ENCODE peak calls at places on chromosomes 1 and 21, in seven cellular contexts. C, O, K, N, B, H and P are unnamed samples.

GRCh38 chr1:56175211-56175610 is 404.2 kb downstream of the PLPP3 start:
- DNase-seq in C (no peak), O (no peak), K (no peak), N (no peak), B (no peak), H (peak), P (no peak)

GRCh38 chr1:43285269-43285986 is at the start of gene C1orf210:
- DNase-seq in C (no peak), O (no peak), K (no peak), N (peak), B (no peak), H (no peak), P (no peak)

GRCh38 chr1:231949277-231950122 is 322.9 kb downstream of the DISC1 start:
- DNase-seq in C (no peak), O (no peak), K (no peak), N (no peak), B (no peak), H (no peak), P (no peak)

GRCh38 chr1:43557744-43558245 is 27.1 kb downstream of the PTPRF start:
- DNase-seq in C (peak), O (no peak), K (peak), N (peak), B (no peak), H (peak), P (no peak)

GRCh38 chr1:45929257-45929687 is 125.9 kb downstream of the MAST2 start:
- DNase-seq in C (peak), O (no peak), K (peak), N (no peak), B (no peak), H (peak), P (no peak)

GRCh38 chr1:70440642-70441391 is 29.7 kb downstream of the CTH start:
- DNase-seq in C (no peak), O (no peak), K (no peak), N (no peak), B (no peak), H (no peak), P (no peak)

GRCh38 chr1:25799758-25800537 is at the start of gene SELENON:
- DNase-seq in C (peak), O (no peak), K (no peak), N (no peak), B (no peak), H (peak), P (no peak)

GRCh38 chr1:151047591-151047924 is at the start of gene C1orf56:
- DNase-seq in C (peak), O (peak), K (peak), N (peak), B (peak), H (peak), P (no peak)

GRCh38 chr1:45103534-45103933 is 91.5 kb downstream of the UROD start:
- DNase-seq in C (no peak), O (no peak), K (no peak), N (no peak), B (no peak), H (no peak), P (no peak)

GRCh38 chr1:233606813-233607212 is 7.1 kb upstream of the KCNK1 start:
- DNase-seq in C (no peak), O (no peak), K (no peak), N (no peak), B (no peak), H (no peak), P (no peak)

GRCh38 chr1:29341936-29342335 is 105.6 kb downstream of the PTPRU start:
- DNase-seq in C (peak), O (no peak), K (no peak), N (no peak), B (no peak), H (no peak), P (no peak)

GRCh38 chr1:218869276-218869675 is 304.4 kb upstream of the LYPLAL1 start:
- DNase-seq in C (no peak), O (no peak), K (no peak), N (no peak), B (no peak), H (no peak), P (no peak)

GRCh38 chr1:205963352-205963751 is 20.1 kb upstream of the SLC26A9 start:
- DNase-seq in C (peak), O (no peak), K (no peak), N (no peak), B (no peak), H (peak), P (no peak)

GRCh38 chr1:184757891-184758290 is 3.2 kb upstream of the EDEM3 start:
- DNase-seq in C (no peak), O (no peak), K (no peak), N (no peak), B (no peak), H (no peak), P (no peak)

GRCh38 chr1:50526431-50526830 is 103.2 kb upstream of the DMRTA2 start:
- DNase-seq in C (no peak), O (no peak), K (no peak), N (no peak), B (no peak), H (peak), P (no peak)

GRCh38 chr1:33455537-33456301 is 16.7 kb upstream of the ZSCAN20 start:
- DNase-seq in C (peak), O (no peak), K (peak), N (peak), B (peak), H (peak), P (peak)

GRCh38 chr1:219179293-219179692 is 5.6 kb downstream of the LYPLAL1 start:
- DNase-seq in C (no peak), O (no peak), K (no peak), N (peak), B (no peak), H (peak), P (no peak)

GRCh38 chr1:185539277-185539943 is 194.8 kb upstream of the HMCN1 start:
- DNase-seq in C (no peak), O (no peak), K (no peak), N (no peak), B (no peak), H (no peak), P (no peak)

GRCh38 chr1:204408074-204408507 is 3.5 kb downstream of the PPP1R15B start:
- DNase-seq in C (peak), O (no peak), K (peak), N (peak), B (peak), H (peak), P (no peak)

GRCh38 chr1:236844499-236845271 is 49.6 kb downstream of the MTR start:
- DNase-seq in C (peak), O (no peak), K (no peak), N (no peak), B (no peak), H (no peak), P (no peak)

GRCh38 chr1:7743346-7743745 is 27.8 kb upstream of the VAMP3 start:
- DNase-seq in C (no peak), O (no peak), K (peak), N (no peak), B (no peak), H (no peak), P (no peak)

GRCh38 chr21:43764576-43765495 is 11.3 kb downstream of the CSTB start:
- DNase-seq in C (peak), O (no peak), K (no peak), N (no peak), B (no peak), H (peak), P (no peak)

GRCh38 chr21:24208562-24209260 is 1398.6 kb downstream of the MRPL39 start:
- DNase-seq in C (no peak), O (no peak), K (no peak), N (no peak), B (peak), H (no peak), P (no peak)

GRCh38 chr1:35809156-35810095 is 1.6 kb downstream of the AGO4 start:
- DNase-seq in C (no peak), O (no peak), K (no peak), N (peak), B (no peak), H (no peak), P (no peak)

GRCh38 chr1:29055160-29055559 is 68.5 kb downstream of the TMEM200B start:
- DNase-seq in C (peak), O (no peak), K (no peak), N (no peak), B (no peak), H (no peak), P (no peak)